ENCODE peak calls at places on chromosomes 11 and 22, in seven cellular contexts. T is NCI-H2081; D is lower lobe of right lung; U is activated naive CD4-positive, alpha-beta T cell; H is H4; V is NCI-H1092; S is stimulated activated CD4-positive, alpha-beta T cell treated with anti-CD3 and anti-CD28 coated beads, Interleukin-1b, Interleukin-23, amount 100 ng/mL, for 48 hours. Z is an unnamed sample.
A peak's percentile ranks its signal among the peaks of the same experiment; 100 is the strongest.

GRCh38 chr11:105468154-105468553 is 141.7 kb upstream of the GRIA4 start:
- DNase-seq in T (no peak), D (no peak), U (no peak), H (no peak), V (no peak), S (no peak), Z (no peak)

GRCh38 chr11:108672113-108672512 is 7.2 kb downstream of the DDX10 start:
- DNase-seq in T (no peak), D (no peak), U (no peak), H (no peak), V (no peak), S (no peak), Z (no peak)

GRCh38 chr22:19759459-19759993 is 1.1 kb upstream of the TBX1 start:
- DNase-seq in T (no peak), D (no peak), U (no peak), H (no peak), V (no peak), S (no peak), Z (no peak)

GRCh38 chr11:32386770-32387377 is 48.5 kb downstream of the WT1 start:
- DNase-seq in T (no peak), D (no peak), U (no peak), H (peak; percentile 43), V (no peak), S (no peak), Z (no peak)

GRCh38 chr11:72864692-72865655 is 50.8 kb downstream of the ATG16L2 start:
- DNase-seq in T (no peak), D (no peak), U (no peak), H (no peak), V (no peak), S (no peak), Z (no peak)

GRCh38 chr22:31248965-31249940 is 37.2 kb downstream of the LIMK2 start:
- DNase-seq in T (no peak), D (no peak), U (no peak), H (no peak), V (no peak), S (no peak), Z (no peak)

GRCh38 chr11:134032031-134032430 is 36.8 kb upstream of the JAM3 start:
- DNase-seq in T (no peak), D (peak; percentile 7), U (no peak), H (no peak), V (no peak), S (no peak), Z (no peak)

GRCh38 chr22:42396621-42397331 is 35.4 kb downstream of the NFAM1 start:
- DNase-seq in T (no peak), D (no peak), U (no peak), H (no peak), V (no peak), S (no peak), Z (no peak)

GRCh38 chr11:78595431-78596130 is 20.9 kb upstream of the NARS2 start:
- DNase-seq in T (no peak), D (no peak), U (no peak), H (no peak), V (no peak), S (no peak), Z (no peak)

GRCh38 chr11:76672431-76673163 is 2.0 kb upstream of the LRRC32 start:
- DNase-seq in T (no peak), D (no peak), U (no peak), H (no peak), V (no peak), S (peak; percentile 16), Z (no peak)

GRCh38 chr11:75562836-75563484 is 907 bp downstream of the SERPINH1 start:
- DNase-seq in T (no peak), D (no peak), U (no peak), H (peak; percentile 49), V (no peak), S (no peak), Z (no peak)